ENCODE peak calls at places on chromosomes 6 and 20, in ten cellular contexts. O is K562, S is heart left ventricle, N is uterus, E is transverse colon, G is esophagus squamous epithelium, Q is breast epithelium, P is A549, M is H1, D is esophagus muscularis mucosa. Z is an unnamed sample.

GRCh38 chr20:63930971-63931553 is 25.2 kb downstream of the UCKL1 start:
- DNase-seq in O (no peak), S (no peak), N (no peak), E (no peak), G (no peak), Q (no peak), P (no peak), M (no peak), D (no peak), Z (no peak)

GRCh38 chr20:18724077-18724476 is 89.5 kb upstream of the SCP2D1 start:
- DNase-seq in O (no peak), S (no peak), N (no peak), E (no peak), G (no peak), Q (no peak), P (no peak), M (no peak), D (no peak), Z (no peak)

GRCh38 chr6:4482461-4482860 is 293.7 kb upstream of the CDYL start:
- DNase-seq in O (no peak), S (no peak), N (no peak), E (no peak), G (no peak), Q (no peak), P (no peak), M (no peak), D (no peak), Z (no peak)

GRCh38 chr6:19156443-19156842 is 680.7 kb upstream of the ID4 start:
- DNase-seq in O (no peak), S (no peak), N (no peak), E (no peak), G (no peak), Q (no peak), P (no peak), M (no peak), D (no peak), Z (no peak)

GRCh38 chr6:12522347-12522746 is 194.2 kb upstream of the PHACTR1 start:
- DNase-seq in O (no peak), S (no peak), N (no peak), E (no peak), G (no peak), Q (no peak), P (no peak), M (no peak), D (no peak), Z (no peak)

GRCh38 chr6:89037156-89037900 is 43.2 kb upstream of the PNRC1 start:
- DNase-seq in O (no peak), S (no peak), N (no peak), E (no peak), G (no peak), Q (no peak), P (no peak), M (no peak), D (no peak), Z (no peak)

GRCh38 chr6:125994659-125995488 is 8.5 kb downstream of the TRMT11 start:
- DNase-seq in O (no peak), S (no peak), N (no peak), E (no peak), G (no peak), Q (no peak), P (no peak), M (no peak), D (no peak), Z (no peak)

GRCh38 chr6:11172501-11173337 is 59.7 kb downstream of the NEDD9 start:
- DNase-seq in O (peak; percentile 76), S (peak; percentile 84), N (peak; percentile 66), E (peak; percentile 75), G (no peak), Q (peak; percentile 71), P (no peak), M (peak; percentile 95), D (no peak), Z (peak; percentile 77)

GRCh38 chr6:8383584-8383983 is 51.8 kb downstream of the SLC35B3 start:
- DNase-seq in O (no peak), S (no peak), N (no peak), E (no peak), G (no peak), Q (no peak), P (no peak), M (peak; percentile 47), D (no peak), Z (no peak)

GRCh38 chr6:70413829-70414494 is 654 bp downstream of the FAM135A start:
- DNase-seq in O (peak; percentile 44), S (no peak), N (no peak), E (no peak), G (no peak), Q (no peak), P (peak; percentile 9), M (no peak), D (no peak), Z (no peak)

GRCh38 chr20:24780648-24781047 is 168.4 kb upstream of the CST7 start:
- DNase-seq in O (no peak), S (no peak), N (no peak), E (no peak), G (no peak), Q (peak; percentile 28), P (no peak), M (no peak), D (no peak), Z (no peak)

GRCh38 chr20:57653546-57653900 is 33.3 kb upstream of the ZBP1 start:
- DNase-seq in O (no peak), S (no peak), N (no peak), E (no peak), G (no peak), Q (no peak), P (peak; percentile 9), M (no peak), D (peak; percentile 55), Z (no peak)

GRCh38 chr6:166864333-166864732 is 92.0 kb downstream of the RNASET2 start:
- DNase-seq in O (no peak), S (no peak), N (no peak), E (no peak), G (no peak), Q (no peak), P (no peak), M (no peak), D (peak; percentile 24), Z (no peak)

GRCh38 chr6:4512101-4512500 is 264.1 kb upstream of the CDYL start:
- DNase-seq in O (no peak), S (no peak), N (no peak), E (no peak), G (no peak), Q (no peak), P (no peak), M (no peak), D (peak; percentile 80), Z (no peak)

GRCh38 chr6:103507052-103507451 is 1352.7 kb downstream of the HACE1 start:
- DNase-seq in O (no peak), S (no peak), N (no peak), E (no peak), G (no peak), Q (no peak), P (no peak), M (no peak), D (no peak), Z (no peak)

GRCh38 chr6:105424177-105424783 is 21.4 kb upstream of the PREP start:
- DNase-seq in O (peak; percentile 67), S (no peak), N (peak; percentile 38), E (peak; percentile 55), G (no peak), Q (no peak), P (peak; percentile 31), M (peak; percentile 83), D (no peak), Z (peak; percentile 29)

GRCh38 chr6:69026243-69026642 is 391.2 kb downstream of the ADGRB3 start:
- DNase-seq in O (no peak), S (no peak), N (no peak), E (no peak), G (no peak), Q (no peak), P (no peak), M (no peak), D (no peak), Z (no peak)

GRCh38 chr6:135289816-135290215 is 108.7 kb downstream of the MYB start:
- DNase-seq in O (no peak), S (no peak), N (no peak), E (no peak), G (no peak), Q (no peak), P (no peak), M (no peak), D (no peak), Z (no peak)

GRCh38 chr6:53112404-53112803 is 36.2 kb downstream of the GCM1 start:
- DNase-seq in O (no peak), S (no peak), N (no peak), E (peak; percentile 14), G (no peak), Q (peak; percentile 57), P (no peak), M (no peak), D (no peak), Z (peak; percentile 51)
- H3K27ac ChIP-seq in O (no peak overlapping the region), S (no peak overlapping the region), N (no peak overlapping the region), E (peak overlapping the region; percentile 34), G (peak overlapping the region; percentile 34), Q (peak overlapping the region; percentile 72), P (no peak overlapping the region), M (no peak overlapping the region), D (peak overlapping the region; percentile 8), Z (peak overlapping the region; percentile 29)

GRCh38 chr20:46689754-46690085 is 476 bp upstream of the TP53RK start:
- DNase-seq in O (no peak), S (no peak), N (no peak), E (no peak), G (no peak), Q (no peak), P (peak; percentile 28), M (no peak), D (no peak), Z (no peak)
- TF ChIP-seq POLR2A in O (peak; percentile 83), S (no peak), N (no peak), E (no peak), G (no peak), Q (no peak), P (peak; percentile 39), M (no peak), D (no peak), Z (no peak)

GRCh38 chr20:15188415-15188814 is 851.0 kb upstream of the FLRT3 start:
- DNase-seq in O (no peak), S (no peak), N (no peak), E (no peak), G (no peak), Q (no peak), P (no peak), M (no peak), D (no peak), Z (no peak)
- H3K27ac ChIP-seq in O (no peak overlapping the region), S (no peak overlapping the region), N (no peak overlapping the region), E (no peak overlapping the region), G (no peak overlapping the region), Q (no peak overlapping the region), P (no peak overlapping the region), M (no peak overlapping the region), D (no peak overlapping the region), Z (no peak overlapping the region)

DNA sequence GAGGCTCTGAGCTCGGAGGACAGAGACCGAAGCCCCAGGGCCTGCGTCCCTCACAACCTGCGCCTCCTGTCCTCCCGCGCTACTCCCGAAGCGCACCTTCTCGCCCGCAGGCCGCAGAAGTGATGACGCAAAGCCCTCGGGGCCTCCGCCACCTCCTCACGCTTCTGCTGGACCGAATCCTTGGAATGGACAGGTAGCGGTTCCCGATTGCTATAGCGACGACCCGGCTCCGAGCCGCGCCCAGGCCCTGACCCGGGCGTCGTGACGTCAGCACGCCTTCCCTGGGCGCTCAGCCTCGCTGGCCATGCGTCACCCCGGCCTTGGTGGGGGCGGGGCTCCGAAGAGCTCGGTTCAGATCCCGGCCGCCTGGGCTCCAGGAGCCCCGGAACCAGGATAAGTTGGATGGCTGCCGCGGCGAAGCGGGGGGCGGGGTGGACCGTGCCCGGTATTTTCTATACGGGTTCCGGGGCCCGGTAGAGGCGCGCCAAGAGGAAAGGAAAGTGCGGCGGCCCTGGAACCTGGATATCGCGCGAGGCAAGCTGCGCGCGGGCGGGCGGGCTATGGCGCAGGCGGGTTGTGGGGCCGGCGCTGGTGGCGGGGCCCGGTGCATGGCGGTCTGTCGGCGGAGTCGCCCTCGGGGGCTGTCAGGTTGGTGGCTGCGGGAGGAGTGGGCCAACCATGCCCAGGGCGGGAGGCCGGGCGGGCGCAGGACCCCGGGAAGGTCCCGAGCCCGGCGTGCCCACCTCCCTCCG is at the start of gene ZNF76:
- DNase-seq in O (peak; percentile 100), S (peak; percentile 99), N (peak; percentile 96), E (peak; percentile 98), G (peak; percentile 67), Q (peak; percentile 96), P (peak; percentile 87), M (peak; percentile 100), D (peak; percentile 99), Z (peak; percentile 99)
- TF ChIP-seq POLR2A in O (peak; percentile 84), S (no peak), N (peak; percentile 69), E (peak; percentile 72), G (peak; percentile 71), Q (peak; percentile 60), P (peak; percentile 62), M (no peak), D (peak; percentile 45), Z (peak; percentile 77)